ENCODE peak calls at places on chromosome 19, in ten cellular contexts. One of them, this sample, is unnamed.

GRCh38 chr19:15464394-15465385 is at the start of gene RASAL3:
- DNase-seq in upper lobe of left lung: peak
- DNase-seq in IMR-90: no peak
- DNase-seq in uterus: no peak
- DNase-seq in spleen: peak
- DNase-seq in stomach: no peak
- DNase-seq in tibial nerve: no peak
- DNase-seq in gastrocnemius medialis: no peak
- DNase-seq in sigmoid colon: no peak
- DNase-seq in heart left ventricle: no peak
- DNase-seq in this sample: no peak

GRCh38 chr19:8973501-8974091 is 36.6 kb downstream of the MUC16 start:
- DNase-seq in tibial nerve: no peak
- DNase-seq in gastrocnemius medialis: no peak
- DNase-seq in sigmoid colon: no peak
- DNase-seq in stomach: no peak
- DNase-seq in heart left ventricle: no peak
- DNase-seq in upper lobe of left lung: no peak
- DNase-seq in IMR-90: no peak
- DNase-seq in spleen: no peak
- DNase-seq in uterus: no peak
- DNase-seq in this sample: no peak

GRCh38 chr19:43465468-43466120 is at the start of gene LYPD3:
- DNase-seq in upper lobe of left lung: peak
- DNase-seq in heart left ventricle: no peak
- DNase-seq in sigmoid colon: no peak
- DNase-seq in gastrocnemius medialis: no peak
- DNase-seq in tibial nerve: no peak
- DNase-seq in IMR-90: peak
- DNase-seq in uterus: peak
- DNase-seq in spleen: peak
- DNase-seq in stomach: peak
- DNase-seq in this sample: peak

GRCh38 chr19:55546822-55547614 is 1.7 kb upstream of the SBK3 start:
- DNase-seq in upper lobe of left lung: peak
- DNase-seq in stomach: peak
- DNase-seq in spleen: no peak
- DNase-seq in gastrocnemius medialis: peak
- DNase-seq in uterus: peak
- DNase-seq in heart left ventricle: peak
- DNase-seq in sigmoid colon: peak
- DNase-seq in IMR-90: peak
- DNase-seq in tibial nerve: peak
- DNase-seq in this sample: peak

GRCh38 chr19:17490411-17490810 is 20.1 kb downstream of the SLC27A1 start:
- DNase-seq in uterus: no peak
- DNase-seq in gastrocnemius medialis: no peak
- DNase-seq in upper lobe of left lung: no peak
- DNase-seq in spleen: no peak
- DNase-seq in tibial nerve: no peak
- DNase-seq in heart left ventricle: no peak
- DNase-seq in IMR-90: no peak
- DNase-seq in sigmoid colon: no peak
- DNase-seq in stomach: no peak
- DNase-seq in this sample: no peak

GRCh38 chr19:37506387-37507166 is at the start of gene ZNF793:
- DNase-seq in spleen: peak
- DNase-seq in upper lobe of left lung: peak
- DNase-seq in gastrocnemius medialis: peak
- DNase-seq in tibial nerve: peak
- DNase-seq in uterus: peak
- DNase-seq in stomach: peak
- DNase-seq in IMR-90: peak
- DNase-seq in sigmoid colon: peak
- DNase-seq in heart left ventricle: peak
- DNase-seq in this sample: peak

GRCh38 chr19:13959962-13960862 is 7.9 kb downstream of the DCAF15 start:
- DNase-seq in sigmoid colon: no peak
- DNase-seq in uterus: no peak
- DNase-seq in upper lobe of left lung: peak
- DNase-seq in spleen: no peak
- DNase-seq in IMR-90: no peak
- DNase-seq in stomach: no peak
- DNase-seq in heart left ventricle: peak
- DNase-seq in tibial nerve: no peak
- DNase-seq in gastrocnemius medialis: no peak
- DNase-seq in this sample: no peak

GRCh38 chr19:58261600-58261967 is 17.2 kb upstream of the ZNF8 start:
- DNase-seq in heart left ventricle: no peak
- DNase-seq in sigmoid colon: no peak
- DNase-seq in spleen: no peak
- DNase-seq in uterus: no peak
- DNase-seq in gastrocnemius medialis: no peak
- DNase-seq in IMR-90: no peak
- DNase-seq in tibial nerve: no peak
- DNase-seq in stomach: no peak
- DNase-seq in upper lobe of left lung: no peak
- DNase-seq in this sample: no peak

GRCh38 chr19:30887042-30887441 is 462.2 kb downstream of the TSHZ3 start:
- DNase-seq in heart left ventricle: no peak
- DNase-seq in gastrocnemius medialis: no peak
- DNase-seq in uterus: no peak
- DNase-seq in sigmoid colon: no peak
- DNase-seq in upper lobe of left lung: no peak
- DNase-seq in IMR-90: no peak
- DNase-seq in stomach: no peak
- DNase-seq in spleen: no peak
- DNase-seq in tibial nerve: no peak
- DNase-seq in this sample: no peak

GRCh38 chr19:13241321-13242104 is 91.3 kb downstream of the IER2 start:
- DNase-seq in IMR-90: no peak
- DNase-seq in uterus: no peak
- DNase-seq in upper lobe of left lung: no peak
- DNase-seq in heart left ventricle: no peak
- DNase-seq in spleen: no peak
- DNase-seq in sigmoid colon: no peak
- DNase-seq in tibial nerve: no peak
- DNase-seq in stomach: no peak
- DNase-seq in gastrocnemius medialis: no peak
- DNase-seq in this sample: no peak

GRCh38 chr19:5171711-5172110 is 168.9 kb downstream of the PTPRS start:
- DNase-seq in upper lobe of left lung: no peak
- DNase-seq in gastrocnemius medialis: no peak
- DNase-seq in IMR-90: no peak
- DNase-seq in tibial nerve: no peak
- DNase-seq in uterus: no peak
- DNase-seq in stomach: no peak
- DNase-seq in sigmoid colon: no peak
- DNase-seq in spleen: no peak
- DNase-seq in heart left ventricle: no peak
- DNase-seq in this sample: no peak

GRCh38 chr19:18279516-18280246 is 1.7 kb downstream of the JUND start:
- DNase-seq in uterus: peak
- DNase-seq in sigmoid colon: peak
- DNase-seq in upper lobe of left lung: peak
- DNase-seq in stomach: peak
- DNase-seq in tibial nerve: peak
- DNase-seq in gastrocnemius medialis: peak
- DNase-seq in spleen: peak
- DNase-seq in IMR-90: peak
- DNase-seq in heart left ventricle: peak
- DNase-seq in this sample: peak

GRCh38 chr19:47351545-47351944 is 2.4 kb downstream of the DHX34 start:
- DNase-seq in heart left ventricle: no peak
- DNase-seq in IMR-90: peak
- DNase-seq in upper lobe of left lung: no peak
- DNase-seq in spleen: no peak
- DNase-seq in uterus: no peak
- DNase-seq in sigmoid colon: no peak
- DNase-seq in gastrocnemius medialis: no peak
- DNase-seq in tibial nerve: no peak
- DNase-seq in stomach: no peak
- DNase-seq in this sample: no peak

GRCh38 chr19:3059653-3060052 is 2.6 kb downstream of the TLE5 start:
- DNase-seq in sigmoid colon: no peak
- DNase-seq in tibial nerve: no peak
- DNase-seq in spleen: no peak
- DNase-seq in uterus: no peak
- DNase-seq in stomach: no peak
- DNase-seq in heart left ventricle: no peak
- DNase-seq in upper lobe of left lung: no peak
- DNase-seq in gastrocnemius medialis: no peak
- DNase-seq in IMR-90: no peak
- DNase-seq in this sample: no peak

GRCh38 chr19:7868671-7869452 is 5.3 kb downstream of the PRR36 start:
- DNase-seq in IMR-90: peak
- DNase-seq in spleen: peak
- DNase-seq in tibial nerve: peak
- DNase-seq in upper lobe of left lung: peak
- DNase-seq in gastrocnemius medialis: no peak
- DNase-seq in sigmoid colon: no peak
- DNase-seq in uterus: peak
- DNase-seq in stomach: peak
- DNase-seq in heart left ventricle: peak
- DNase-seq in this sample: peak

GRCh38 chr19:55133639-55134444 is 15.2 kb downstream of the TNNT1 start:
- DNase-seq in sigmoid colon: no peak
- DNase-seq in uterus: no peak
- DNase-seq in upper lobe of left lung: peak
- DNase-seq in spleen: no peak
- DNase-seq in heart left ventricle: no peak
- DNase-seq in gastrocnemius medialis: no peak
- DNase-seq in tibial nerve: no peak
- DNase-seq in stomach: no peak
- DNase-seq in IMR-90: no peak
- DNase-seq in this sample: no peak

GRCh38 chr19:45793178-45793564 is 526 bp upstream of the DMWD start:
- DNase-seq in upper lobe of left lung: no peak
- DNase-seq in IMR-90: no peak
- DNase-seq in spleen: no peak
- DNase-seq in heart left ventricle: no peak
- DNase-seq in gastrocnemius medialis: no peak
- DNase-seq in uterus: no peak
- DNase-seq in sigmoid colon: no peak
- DNase-seq in tibial nerve: no peak
- DNase-seq in stomach: no peak
- DNase-seq in this sample: no peak
- H3K4me3 ChIP-seq in upper lobe of left lung: peak
- H3K4me3 ChIP-seq in IMR-90: no peak
- H3K4me3 ChIP-seq in spleen: peak
- H3K4me3 ChIP-seq in heart left ventricle: no peak
- H3K4me3 ChIP-seq in gastrocnemius medialis: peak
- H3K4me3 ChIP-seq in uterus: no peak
- H3K4me3 ChIP-seq in sigmoid colon: no peak
- H3K4me3 ChIP-seq in tibial nerve: no peak
- H3K4me3 ChIP-seq in stomach: peak
- H3K4me3 ChIP-seq in this sample: no peak

GRCh38 chr19:6213696-6214585 is 65.8 kb downstream of the MLLT1 start:
- DNase-seq in gastrocnemius medialis: no peak
- DNase-seq in heart left ventricle: no peak
- DNase-seq in upper lobe of left lung: peak
- DNase-seq in IMR-90: no peak
- DNase-seq in stomach: no peak
- DNase-seq in tibial nerve: no peak
- DNase-seq in sigmoid colon: peak
- DNase-seq in uterus: peak
- DNase-seq in spleen: no peak
- DNase-seq in this sample: no peak
- TF ChIP-seq POLR2A in gastrocnemius medialis: no peak
- TF ChIP-seq POLR2A in heart left ventricle: no peak
- TF ChIP-seq POLR2A in upper lobe of left lung: no peak
- TF ChIP-seq POLR2A in IMR-90: no peak
- TF ChIP-seq POLR2A in stomach: no peak
- TF ChIP-seq POLR2A in tibial nerve: no peak
- TF ChIP-seq POLR2A in sigmoid colon: no peak
- TF ChIP-seq POLR2A in uterus: no peak
- TF ChIP-seq POLR2A in spleen: no peak
- TF ChIP-seq POLR2A in this sample: no peak

DNA sequence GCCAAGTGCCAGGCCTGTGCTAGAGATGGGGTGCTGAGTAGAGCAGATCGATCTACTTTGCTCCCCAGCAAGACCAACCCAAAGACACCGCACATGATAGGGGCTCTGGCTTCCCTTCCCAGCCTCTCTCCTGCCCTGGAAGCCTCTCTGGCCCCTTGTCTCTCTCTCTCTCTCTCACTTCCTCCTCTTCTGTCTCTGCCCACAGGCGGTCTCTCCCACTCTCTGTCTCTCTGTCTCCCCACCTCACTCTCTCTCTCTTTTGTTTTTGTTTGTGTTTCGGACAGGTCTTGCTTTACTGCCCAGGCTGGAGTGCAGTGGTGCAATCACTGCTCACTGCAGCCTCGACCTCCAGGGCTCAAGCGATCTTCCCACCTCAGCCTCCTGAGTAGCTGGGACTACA is 1.3 kb downstream of the SELENOV start:
- DNase-seq in tibial nerve: no peak
- DNase-seq in stomach: no peak
- DNase-seq in sigmoid colon: no peak
- DNase-seq in upper lobe of left lung: no peak
- DNase-seq in uterus: no peak
- DNase-seq in IMR-90: no peak
- DNase-seq in spleen: peak
- DNase-seq in gastrocnemius medialis: no peak
- DNase-seq in heart left ventricle: no peak
- DNase-seq in this sample: no peak
- H3K4me3 ChIP-seq in tibial nerve: no peak
- H3K4me3 ChIP-seq in stomach: no peak
- H3K4me3 ChIP-seq in sigmoid colon: no peak
- H3K4me3 ChIP-seq in upper lobe of left lung: no peak
- H3K4me3 ChIP-seq in uterus: no peak
- H3K4me3 ChIP-seq in IMR-90: no peak
- H3K4me3 ChIP-seq in spleen: no peak
- H3K4me3 ChIP-seq in gastrocnemius medialis: no peak
- H3K4me3 ChIP-seq in heart left ventricle: no peak
- H3K4me3 ChIP-seq in this sample: no peak

DNA sequence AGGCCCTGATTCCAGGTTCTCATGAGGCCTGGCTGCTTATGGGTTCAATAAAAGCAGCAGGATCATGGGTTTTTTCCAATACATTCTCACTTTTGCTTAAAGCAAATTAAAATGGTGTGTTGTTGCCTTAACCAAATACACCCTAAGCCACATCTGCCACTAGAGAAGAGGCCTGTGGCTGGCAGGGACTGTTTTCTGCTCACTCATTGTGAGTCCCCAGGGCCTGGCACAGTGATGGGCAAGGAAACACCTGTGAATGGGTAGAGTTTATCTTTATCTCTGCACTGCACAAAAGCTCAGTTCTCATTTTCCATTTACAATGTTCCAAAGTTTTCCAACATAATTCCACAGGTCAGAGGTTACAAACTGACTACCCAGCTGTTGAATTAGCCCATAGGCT is 726.0 kb downstream of the UQCRFS1 start:
- DNase-seq in gastrocnemius medialis: no peak
- DNase-seq in IMR-90: no peak
- DNase-seq in sigmoid colon: no peak
- DNase-seq in tibial nerve: no peak
- DNase-seq in upper lobe of left lung: no peak
- DNase-seq in heart left ventricle: no peak
- DNase-seq in uterus: no peak
- DNase-seq in stomach: no peak
- DNase-seq in spleen: peak
- DNase-seq in this sample: no peak
- TF ChIP-seq POLR2A in gastrocnemius medialis: no peak
- TF ChIP-seq POLR2A in IMR-90: no peak
- TF ChIP-seq POLR2A in sigmoid colon: no peak
- TF ChIP-seq POLR2A in tibial nerve: no peak
- TF ChIP-seq POLR2A in upper lobe of left lung: no peak
- TF ChIP-seq POLR2A in heart left ventricle: no peak
- TF ChIP-seq POLR2A in uterus: no peak
- TF ChIP-seq POLR2A in stomach: no peak
- TF ChIP-seq POLR2A in spleen: no peak
- TF ChIP-seq POLR2A in this sample: no peak